ENCODE peak calls at places on chromosome 20, in five cellular contexts. One of them, this sample, is unnamed.
A peak's percentile ranks its signal among the peaks of the same experiment; 100 is the strongest.

GRCh38 chr20:61299613-61300012 is 47.6 kb downstream of the CDH4 start:
- DNase-seq in activated CD8-positive, alpha-beta memory T cell treated with anti-CD3 and anti-CD28 coated beads for 4 hours: no peak
- DNase-seq in GM13976: no peak
- DNase-seq in stimulated activated CD4-positive, alpha-beta T cell treated with anti-CD3 and anti-CD28 coated beads, Interleukin-15, amount 100 ng/mL, for 1 hour: no peak
- DNase-seq in transverse colon: no peak
- DNase-seq in this sample: peak; percentile 56

GRCh38 chr20:5297280-5298004 is 19.3 kb downstream of the PROKR2 start:
- DNase-seq in stimulated activated CD4-positive, alpha-beta T cell treated with anti-CD3 and anti-CD28 coated beads, Interleukin-15, amount 100 ng/mL, for 1 hour: no peak
- DNase-seq in activated CD8-positive, alpha-beta memory T cell treated with anti-CD3 and anti-CD28 coated beads for 4 hours: no peak
- DNase-seq in GM13976: no peak
- DNase-seq in transverse colon: no peak
- DNase-seq in this sample: no peak

GRCh38 chr20:14829897-14830296 is 492.5 kb upstream of the FLRT3 start:
- DNase-seq in stimulated activated CD4-positive, alpha-beta T cell treated with anti-CD3 and anti-CD28 coated beads, Interleukin-15, amount 100 ng/mL, for 1 hour: no peak
- DNase-seq in activated CD8-positive, alpha-beta memory T cell treated with anti-CD3 and anti-CD28 coated beads for 4 hours: no peak
- DNase-seq in GM13976: no peak
- DNase-seq in transverse colon: no peak
- DNase-seq in this sample: no peak

GRCh38 chr20:14449323-14449722 is 111.9 kb upstream of the FLRT3 start:
- DNase-seq in GM13976: no peak
- DNase-seq in transverse colon: no peak
- DNase-seq in stimulated activated CD4-positive, alpha-beta T cell treated with anti-CD3 and anti-CD28 coated beads, Interleukin-15, amount 100 ng/mL, for 1 hour: no peak
- DNase-seq in activated CD8-positive, alpha-beta memory T cell treated with anti-CD3 and anti-CD28 coated beads for 4 hours: no peak
- DNase-seq in this sample: no peak

GRCh38 chr20:50747275-50747674 is 15.9 kb downstream of the PARD6B start:
- DNase-seq in GM13976: no peak
- DNase-seq in activated CD8-positive, alpha-beta memory T cell treated with anti-CD3 and anti-CD28 coated beads for 4 hours: no peak
- DNase-seq in transverse colon: no peak
- DNase-seq in stimulated activated CD4-positive, alpha-beta T cell treated with anti-CD3 and anti-CD28 coated beads, Interleukin-15, amount 100 ng/mL, for 1 hour: no peak
- DNase-seq in this sample: no peak

GRCh38 chr20:52972965-52973819 is 1.0 kb downstream of the TSHZ2 start:
- DNase-seq in GM13976: peak; percentile 22
- DNase-seq in activated CD8-positive, alpha-beta memory T cell treated with anti-CD3 and anti-CD28 coated beads for 4 hours: no peak
- DNase-seq in transverse colon: no peak
- DNase-seq in stimulated activated CD4-positive, alpha-beta T cell treated with anti-CD3 and anti-CD28 coated beads, Interleukin-15, amount 100 ng/mL, for 1 hour: peak; percentile 15
- DNase-seq in this sample: no peak

GRCh38 chr20:33812673-33813462 is 1.7 kb downstream of the CHMP4B start:
- DNase-seq in activated CD8-positive, alpha-beta memory T cell treated with anti-CD3 and anti-CD28 coated beads for 4 hours: no peak
- DNase-seq in stimulated activated CD4-positive, alpha-beta T cell treated with anti-CD3 and anti-CD28 coated beads, Interleukin-15, amount 100 ng/mL, for 1 hour: no peak
- DNase-seq in transverse colon: no peak
- DNase-seq in GM13976: no peak
- DNase-seq in this sample: no peak

GRCh38 chr20:50695144-50695872 is 4.0 kb upstream of the RIPOR3 start:
- DNase-seq in transverse colon: no peak
- DNase-seq in stimulated activated CD4-positive, alpha-beta T cell treated with anti-CD3 and anti-CD28 coated beads, Interleukin-15, amount 100 ng/mL, for 1 hour: no peak
- DNase-seq in activated CD8-positive, alpha-beta memory T cell treated with anti-CD3 and anti-CD28 coated beads for 4 hours: no peak
- DNase-seq in GM13976: no peak
- DNase-seq in this sample: no peak

GRCh38 chr20:59940129-59940955 is at the start of the genes FAM217B and PPP1R3D:
- DNase-seq in GM13976: peak; percentile 97
- DNase-seq in transverse colon: peak; percentile 99
- DNase-seq in stimulated activated CD4-positive, alpha-beta T cell treated with anti-CD3 and anti-CD28 coated beads, Interleukin-15, amount 100 ng/mL, for 1 hour: peak; percentile 75
- DNase-seq in activated CD8-positive, alpha-beta memory T cell treated with anti-CD3 and anti-CD28 coated beads for 4 hours: peak; percentile 72
- DNase-seq in this sample: peak; percentile 100

GRCh38 chr20:36175016-36175415 is 20.5 kb downstream of the EPB41L1 start:
- DNase-seq in activated CD8-positive, alpha-beta memory T cell treated with anti-CD3 and anti-CD28 coated beads for 4 hours: no peak
- DNase-seq in transverse colon: no peak
- DNase-seq in stimulated activated CD4-positive, alpha-beta T cell treated with anti-CD3 and anti-CD28 coated beads, Interleukin-15, amount 100 ng/mL, for 1 hour: no peak
- DNase-seq in GM13976: no peak
- DNase-seq in this sample: peak; percentile 75

GRCh38 chr20:22289442-22289841 is 294.9 kb downstream of the FOXA2 start:
- DNase-seq in stimulated activated CD4-positive, alpha-beta T cell treated with anti-CD3 and anti-CD28 coated beads, Interleukin-15, amount 100 ng/mL, for 1 hour: no peak
- DNase-seq in activated CD8-positive, alpha-beta memory T cell treated with anti-CD3 and anti-CD28 coated beads for 4 hours: no peak
- DNase-seq in GM13976: no peak
- DNase-seq in transverse colon: no peak
- DNase-seq in this sample: no peak

This sample was measured in osteoblast.